ENCODE peak calls at places on chromosome 4, in five cellular contexts. One of them, this sample, is unnamed.

GRCh38 chr4:120319230-120319761 is 252.6 kb upstream of the MAD2L1 start:
- DNase-seq in NCI-H524: no peak
- DNase-seq in gastrocnemius medialis: no peak
- DNase-seq in putamen: no peak
- DNase-seq in activated CD4-positive, alpha-beta T cell treated with anti-CD3 and anti-CD28 coated beads for 1 hour: no peak
- DNase-seq in this sample: no peak

GRCh38 chr4:132865458-132865857 is 283.6 kb upstream of the PCDH10 start:
- DNase-seq in putamen: no peak
- DNase-seq in gastrocnemius medialis: no peak
- DNase-seq in NCI-H524: no peak
- DNase-seq in activated CD4-positive, alpha-beta T cell treated with anti-CD3 and anti-CD28 coated beads for 1 hour: no peak
- DNase-seq in this sample: no peak

GRCh38 chr4:86155766-86156165 is 204.1 kb downstream of the MAPK10 start:
- DNase-seq in activated CD4-positive, alpha-beta T cell treated with anti-CD3 and anti-CD28 coated beads for 1 hour: no peak
- DNase-seq in putamen: no peak
- DNase-seq in NCI-H524: no peak
- DNase-seq in gastrocnemius medialis: no peak
- DNase-seq in this sample: no peak

GRCh38 chr4:187389420-187389819 is 606.2 kb upstream of the ZFP42 start:
- DNase-seq in activated CD4-positive, alpha-beta T cell treated with anti-CD3 and anti-CD28 coated beads for 1 hour: no peak
- DNase-seq in NCI-H524: no peak
- DNase-seq in gastrocnemius medialis: no peak
- DNase-seq in putamen: no peak
- DNase-seq in this sample: no peak

GRCh38 chr4:52197351-52197750 is 146.2 kb downstream of the SPATA18 start:
- DNase-seq in gastrocnemius medialis: no peak
- DNase-seq in activated CD4-positive, alpha-beta T cell treated with anti-CD3 and anti-CD28 coated beads for 1 hour: no peak
- DNase-seq in NCI-H524: no peak
- DNase-seq in putamen: no peak
- DNase-seq in this sample: no peak

GRCh38 chr4:186651624-186652023 is 72.0 kb downstream of the FAT1 start:
- DNase-seq in NCI-H524: peak
- DNase-seq in putamen: peak
- DNase-seq in activated CD4-positive, alpha-beta T cell treated with anti-CD3 and anti-CD28 coated beads for 1 hour: no peak
- DNase-seq in gastrocnemius medialis: peak
- DNase-seq in this sample: no peak

GRCh38 chr4:116215622-116216021 is 869.8 kb downstream of the TRAM1L1 start:
- DNase-seq in NCI-H524: no peak
- DNase-seq in gastrocnemius medialis: no peak
- DNase-seq in putamen: no peak
- DNase-seq in activated CD4-positive, alpha-beta T cell treated with anti-CD3 and anti-CD28 coated beads for 1 hour: no peak
- DNase-seq in this sample: no peak

GRCh38 chr4:100311181-100311580 is 120.9 kb upstream of the DDIT4L start:
- DNase-seq in NCI-H524: no peak
- DNase-seq in gastrocnemius medialis: peak
- DNase-seq in putamen: no peak
- DNase-seq in activated CD4-positive, alpha-beta T cell treated with anti-CD3 and anti-CD28 coated beads for 1 hour: no peak
- DNase-seq in this sample: no peak

GRCh38 chr4:20813698-20814097 is 113.4 kb downstream of the PACRGL start:
- DNase-seq in putamen: no peak
- DNase-seq in activated CD4-positive, alpha-beta T cell treated with anti-CD3 and anti-CD28 coated beads for 1 hour: no peak
- DNase-seq in gastrocnemius medialis: no peak
- DNase-seq in NCI-H524: no peak
- DNase-seq in this sample: no peak

GRCh38 chr4:1647432-1647831 is 36.7 kb downstream of the FAM53A start:
- DNase-seq in gastrocnemius medialis: no peak
- DNase-seq in NCI-H524: no peak
- DNase-seq in putamen: no peak
- DNase-seq in activated CD4-positive, alpha-beta T cell treated with anti-CD3 and anti-CD28 coated beads for 1 hour: no peak
- DNase-seq in this sample: no peak

GRCh38 chr4:125315571-125316390 is 1.0 kb downstream of the FAT4 start:
- DNase-seq in NCI-H524: peak
- DNase-seq in activated CD4-positive, alpha-beta T cell treated with anti-CD3 and anti-CD28 coated beads for 1 hour: no peak
- DNase-seq in gastrocnemius medialis: peak
- DNase-seq in putamen: peak
- DNase-seq in this sample: peak

GRCh38 chr4:76581276-76581675 is 146.2 kb downstream of the SHROOM3 start:
- DNase-seq in gastrocnemius medialis: no peak
- DNase-seq in NCI-H524: no peak
- DNase-seq in activated CD4-positive, alpha-beta T cell treated with anti-CD3 and anti-CD28 coated beads for 1 hour: no peak
- DNase-seq in putamen: no peak
- DNase-seq in this sample: no peak

GRCh38 chr4:40482985-40483647 is 146.5 kb downstream of the RBM47 start:
- DNase-seq in NCI-H524: no peak
- DNase-seq in activated CD4-positive, alpha-beta T cell treated with anti-CD3 and anti-CD28 coated beads for 1 hour: no peak
- DNase-seq in gastrocnemius medialis: no peak
- DNase-seq in putamen: no peak
- DNase-seq in this sample: peak

GRCh38 chr4:69800599-69800998 is 40.2 kb upstream of the SULT1B1 start:
- DNase-seq in activated CD4-positive, alpha-beta T cell treated with anti-CD3 and anti-CD28 coated beads for 1 hour: no peak
- DNase-seq in putamen: no peak
- DNase-seq in NCI-H524: no peak
- DNase-seq in gastrocnemius medialis: no peak
- DNase-seq in this sample: no peak

GRCh38 chr4:75135068-75135825 is 202.3 kb downstream of the PARM1 start:
- DNase-seq in putamen: no peak
- DNase-seq in gastrocnemius medialis: no peak
- DNase-seq in activated CD4-positive, alpha-beta T cell treated with anti-CD3 and anti-CD28 coated beads for 1 hour: no peak
- DNase-seq in NCI-H524: no peak
- DNase-seq in this sample: no peak

GRCh38 chr4:76216975-76217814 is 3.6 kb upstream of the SCARB2 start:
- DNase-seq in gastrocnemius medialis: no peak
- DNase-seq in activated CD4-positive, alpha-beta T cell treated with anti-CD3 and anti-CD28 coated beads for 1 hour: no peak
- DNase-seq in putamen: no peak
- DNase-seq in NCI-H524: no peak
- DNase-seq in this sample: no peak

GRCh38 chr4:182074842-182075241 is 168.4 kb upstream of the TENM3 start:
- DNase-seq in NCI-H524: peak
- DNase-seq in gastrocnemius medialis: no peak
- DNase-seq in putamen: no peak
- DNase-seq in activated CD4-positive, alpha-beta T cell treated with anti-CD3 and anti-CD28 coated beads for 1 hour: no peak
- DNase-seq in this sample: no peak

GRCh38 chr4:39855909-39856512 is 121.7 kb downstream of the PDS5A start:
- DNase-seq in putamen: no peak
- DNase-seq in NCI-H524: no peak
- DNase-seq in gastrocnemius medialis: no peak
- DNase-seq in activated CD4-positive, alpha-beta T cell treated with anti-CD3 and anti-CD28 coated beads for 1 hour: no peak
- DNase-seq in this sample: no peak

GRCh38 chr4:184755278-184755677 is 21.4 kb upstream of the CENPU start:
- DNase-seq in NCI-H524: no peak
- DNase-seq in putamen: no peak
- DNase-seq in activated CD4-positive, alpha-beta T cell treated with anti-CD3 and anti-CD28 coated beads for 1 hour: no peak
- DNase-seq in gastrocnemius medialis: peak
- DNase-seq in this sample: no peak

GRCh38 chr4:133147922-133148689 is 988 bp upstream of the PCDH10 start:
- DNase-seq in activated CD4-positive, alpha-beta T cell treated with anti-CD3 and anti-CD28 coated beads for 1 hour: no peak
- DNase-seq in gastrocnemius medialis: no peak
- DNase-seq in putamen: peak
- DNase-seq in NCI-H524: peak
- DNase-seq in this sample: peak

GRCh38 chr4:38489924-38490639 is 173.9 kb upstream of the KLF3 start:
- DNase-seq in gastrocnemius medialis: no peak
- DNase-seq in putamen: peak
- DNase-seq in activated CD4-positive, alpha-beta T cell treated with anti-CD3 and anti-CD28 coated beads for 1 hour: no peak
- DNase-seq in NCI-H524: no peak
- DNase-seq in this sample: peak

GRCh38 chr4:126647756-126648396 is 984.9 kb upstream of the INTU start:
- DNase-seq in NCI-H524: no peak
- DNase-seq in putamen: no peak
- DNase-seq in gastrocnemius medialis: no peak
- DNase-seq in activated CD4-positive, alpha-beta T cell treated with anti-CD3 and anti-CD28 coated beads for 1 hour: no peak
- DNase-seq in this sample: no peak

This sample was measured in nephron progenitor cell.